ENCODE peak calls at places on chromosomes 2 and 18, in four cellular contexts. J is T follicular helper cell, Y is foreskin fibroblast, E is mucosa of descending colon. S is an unnamed sample.

GRCh38 chr2:164992818-164993217 is 37.5 kb upstream of the SLC38A11 start:
- DNase-seq in J (peak), Y (peak), E (no peak), S (peak)

GRCh38 chr18:58606236-58606635 is 22.7 kb downstream of the ALPK2 start:
- DNase-seq in J (no peak), Y (no peak), E (no peak), S (no peak)

GRCh38 chr2:64008434-64009009 is 10.7 kb downstream of the VPS54 start:
- DNase-seq in J (no peak), Y (no peak), E (no peak), S (no peak)

GRCh38 chr2:128665113-128665512 is 346.4 kb upstream of the HS6ST1 start:
- DNase-seq in J (no peak), Y (no peak), E (no peak), S (no peak)

GRCh38 chr2:136308621-136309020 is 190.7 kb upstream of the CXCR4 start:
- DNase-seq in J (no peak), Y (no peak), E (no peak), S (no peak)

GRCh38 chr2:107808986-107809385 is 17.7 kb upstream of the RGPD4 start:
- DNase-seq in J (no peak), Y (no peak), E (no peak), S (no peak)

GRCh38 chr2:121699421-121700328 is 37.0 kb downstream of the NIFK start:
- DNase-seq in J (peak), Y (peak), E (peak), S (peak)

GRCh38 chr2:166343467-166343866 is 32.3 kb downstream of the SCN9A start:
- DNase-seq in J (no peak), Y (no peak), E (no peak), S (no peak)

GRCh38 chr18:11657152-11657551 is 31.9 kb upstream of the GNAL start:
- DNase-seq in J (no peak), Y (no peak), E (no peak), S (no peak)

GRCh38 chr2:124908411-124908810 is 883.3 kb downstream of the CNTNAP5 start:
- DNase-seq in J (no peak), Y (no peak), E (no peak), S (no peak)

GRCh38 chr2:149743842-149744468 is 156.4 kb upstream of the MMADHC start:
- DNase-seq in J (no peak), Y (peak), E (no peak), S (no peak)

GRCh38 chr2:95268208-95269035 is 5.8 kb upstream of the PROM2 start:
- DNase-seq in J (no peak), Y (no peak), E (no peak), S (no peak)

GRCh38 chr2:234308073-234308813 is 188.6 kb downstream of the ARL4C start:
- DNase-seq in J (no peak), Y (no peak), E (no peak), S (no peak)

GRCh38 chr2:133513893-133514292 is 54.4 kb downstream of the NCKAP5 start:
- DNase-seq in J (no peak), Y (no peak), E (no peak), S (no peak)

GRCh38 chr18:23077493-23078256 is 57.6 kb upstream of the CABLES1 start:
- DNase-seq in J (no peak), Y (no peak), E (no peak), S (no peak)

GRCh38 chr2:188383158-188383557 is 91.5 kb downstream of the GULP1 start:
- DNase-seq in J (no peak), Y (no peak), E (no peak), S (no peak)

GRCh38 chr18:23238152-23238531 is 102.9 kb downstream of the CABLES1 start:
- DNase-seq in J (no peak), Y (peak), E (no peak), S (no peak)

GRCh38 chr2:181991171-181991885 is 5.7 kb downstream of the PPP1R1C start:
- DNase-seq in J (no peak), Y (no peak), E (no peak), S (no peak)

GRCh38 chr18:80148316-80149199 is 39.5 kb downstream of the ADNP2 start:
- DNase-seq in J (no peak), Y (peak), E (no peak), S (no peak)

S was measured in T-helper 9 cell.